ENCODE peak calls at places on chromosome 7, in seven cellular contexts. One of them, this sample, is unnamed.

GRCh38 chr7:21624320-21624719 is 81.5 kb downstream of the DNAH11 start:
- DNase-seq in prostate gland: no peak
- DNase-seq in GM12891: no peak
- DNase-seq in upper lobe of left lung: no peak
- DNase-seq in breast epithelium: no peak
- DNase-seq in GM12892: no peak
- DNase-seq in HL-60: no peak
- DNase-seq in this sample: no peak

GRCh38 chr7:22329816-22330524 is 27.0 kb downstream of the RAPGEF5 start:
- DNase-seq in prostate gland: no peak
- DNase-seq in GM12891: no peak
- DNase-seq in upper lobe of left lung: no peak
- DNase-seq in breast epithelium: no peak
- DNase-seq in GM12892: no peak
- DNase-seq in HL-60: no peak
- DNase-seq in this sample: no peak

GRCh38 chr7:70829221-70830059 is 302.5 kb upstream of the GALNT17 start:
- DNase-seq in prostate gland: peak; percentile 56
- DNase-seq in GM12891: peak; percentile 52
- DNase-seq in upper lobe of left lung: peak; percentile 50
- DNase-seq in breast epithelium: peak; percentile 32
- DNase-seq in GM12892: peak; percentile 49
- DNase-seq in HL-60: peak; percentile 17
- DNase-seq in this sample: peak; percentile 86

GRCh38 chr7:15891151-15891842 is 204.8 kb upstream of the MEOX2 start:
- DNase-seq in prostate gland: no peak
- DNase-seq in GM12891: no peak
- DNase-seq in upper lobe of left lung: no peak
- DNase-seq in breast epithelium: no peak
- DNase-seq in GM12892: no peak
- DNase-seq in HL-60: no peak
- DNase-seq in this sample: no peak

GRCh38 chr7:140176271-140176701 is 497 bp downstream of the KDM7A start:
- DNase-seq in prostate gland: no peak
- DNase-seq in GM12891: peak; percentile 13
- DNase-seq in upper lobe of left lung: no peak
- DNase-seq in breast epithelium: no peak
- DNase-seq in GM12892: peak; percentile 14
- DNase-seq in HL-60: no peak
- DNase-seq in this sample: no peak

GRCh38 chr7:87538052-87538451 is 62.6 kb upstream of the ABCB4 start:
- DNase-seq in prostate gland: no peak
- DNase-seq in GM12891: no peak
- DNase-seq in upper lobe of left lung: no peak
- DNase-seq in breast epithelium: no peak
- DNase-seq in GM12892: no peak
- DNase-seq in HL-60: no peak
- DNase-seq in this sample: no peak

GRCh38 chr7:114944742-114945625 is 23.1 kb downstream of the MDFIC start:
- DNase-seq in prostate gland: no peak
- DNase-seq in GM12891: no peak
- DNase-seq in upper lobe of left lung: peak; percentile 29
- DNase-seq in breast epithelium: peak; percentile 33
- DNase-seq in GM12892: no peak
- DNase-seq in HL-60: no peak
- DNase-seq in this sample: no peak

GRCh38 chr7:96993453-96993865 is 11.9 kb upstream of the DLX6 start:
- DNase-seq in prostate gland: no peak
- DNase-seq in GM12891: no peak
- DNase-seq in upper lobe of left lung: no peak
- DNase-seq in breast epithelium: no peak
- DNase-seq in GM12892: no peak
- DNase-seq in HL-60: no peak
- DNase-seq in this sample: no peak

GRCh38 chr7:80699030-80699638 is 60.7 kb downstream of the CD36 start:
- DNase-seq in prostate gland: no peak
- DNase-seq in GM12891: no peak
- DNase-seq in upper lobe of left lung: no peak
- DNase-seq in breast epithelium: no peak
- DNase-seq in GM12892: no peak
- DNase-seq in HL-60: no peak
- DNase-seq in this sample: no peak

GRCh38 chr7:23474098-23474828 is 4.0 kb upstream of the IGF2BP3 start:
- DNase-seq in prostate gland: no peak
- DNase-seq in GM12891: peak; percentile 72
- DNase-seq in upper lobe of left lung: peak; percentile 71
- DNase-seq in breast epithelium: no peak
- DNase-seq in GM12892: peak; percentile 81
- DNase-seq in HL-60: peak; percentile 92
- DNase-seq in this sample: peak; percentile 89

GRCh38 chr7:42253316-42253715 is 16.3 kb upstream of the GLI3 start:
- DNase-seq in prostate gland: no peak
- DNase-seq in GM12891: no peak
- DNase-seq in upper lobe of left lung: no peak
- DNase-seq in breast epithelium: no peak
- DNase-seq in GM12892: no peak
- DNase-seq in HL-60: no peak
- DNase-seq in this sample: no peak

GRCh38 chr7:77538186-77538907 is 1.3 kb downstream of the PTPN12 start:
- DNase-seq in prostate gland: peak; percentile 83
- DNase-seq in GM12891: no peak
- DNase-seq in upper lobe of left lung: peak; percentile 96
- DNase-seq in breast epithelium: peak; percentile 83
- DNase-seq in GM12892: no peak
- DNase-seq in HL-60: peak; percentile 94
- DNase-seq in this sample: peak; percentile 83

GRCh38 chr7:30207376-30207775 is 72.6 kb downstream of the MTURN start:
- DNase-seq in prostate gland: no peak
- DNase-seq in GM12891: no peak
- DNase-seq in upper lobe of left lung: no peak
- DNase-seq in breast epithelium: no peak
- DNase-seq in GM12892: no peak
- DNase-seq in HL-60: no peak
- DNase-seq in this sample: no peak

GRCh38 chr7:101681170-101682007 is 52.3 kb upstream of the MYL10 start:
- DNase-seq in prostate gland: peak; percentile 51
- DNase-seq in GM12891: no peak
- DNase-seq in upper lobe of left lung: no peak
- DNase-seq in breast epithelium: peak; percentile 23
- DNase-seq in GM12892: no peak
- DNase-seq in HL-60: no peak
- DNase-seq in this sample: no peak

DNA sequence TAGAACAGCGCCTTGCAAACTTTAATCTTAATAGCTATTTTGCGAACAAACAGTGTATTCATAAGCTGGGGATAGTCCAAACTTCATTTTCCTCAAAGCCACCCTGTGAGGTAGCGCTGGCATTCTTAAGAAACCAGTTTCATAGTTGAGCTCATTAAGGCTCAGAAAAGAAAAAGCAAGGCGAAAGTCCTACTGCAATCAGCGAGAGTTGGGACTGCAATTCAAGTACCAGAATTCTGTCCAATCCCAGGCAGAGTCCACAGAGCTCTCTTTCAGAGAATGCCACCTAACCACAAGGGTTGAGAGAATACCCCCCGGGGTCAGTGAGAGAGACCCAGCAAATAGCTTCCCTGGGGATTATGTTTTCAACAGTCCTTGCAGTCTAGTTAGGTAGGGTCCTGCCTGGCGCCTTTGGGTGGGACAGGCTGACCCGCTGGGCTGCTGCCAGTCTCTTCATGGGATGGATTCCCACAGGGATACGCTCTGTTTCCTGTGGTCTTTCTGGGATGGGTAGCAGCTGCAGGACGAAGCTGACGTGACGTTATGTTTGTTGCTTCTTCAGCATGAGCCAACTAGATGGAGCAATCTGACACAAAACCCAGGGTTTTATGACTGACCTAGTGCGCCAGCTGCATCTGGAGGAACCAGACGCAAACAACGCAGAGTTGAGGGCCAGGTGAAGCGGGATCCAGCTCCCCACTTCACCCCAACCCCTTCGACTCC is 16.0 kb downstream of the BMPER start:
- DNase-seq in prostate gland: no peak
- DNase-seq in GM12891: no peak
- DNase-seq in upper lobe of left lung: no peak
- DNase-seq in breast epithelium: no peak
- DNase-seq in GM12892: no peak
- DNase-seq in HL-60: no peak
- DNase-seq in this sample: no peak
- TF ChIP-seq POLR2AphosphoS5 in prostate gland: no peak
- TF ChIP-seq POLR2AphosphoS5 in GM12891: no peak
- TF ChIP-seq POLR2AphosphoS5 in upper lobe of left lung: no peak
- TF ChIP-seq POLR2AphosphoS5 in breast epithelium: no peak
- TF ChIP-seq POLR2AphosphoS5 in GM12892: no peak
- TF ChIP-seq POLR2AphosphoS5 in HL-60: no peak
- TF ChIP-seq POLR2AphosphoS5 in this sample: no peak

DNA sequence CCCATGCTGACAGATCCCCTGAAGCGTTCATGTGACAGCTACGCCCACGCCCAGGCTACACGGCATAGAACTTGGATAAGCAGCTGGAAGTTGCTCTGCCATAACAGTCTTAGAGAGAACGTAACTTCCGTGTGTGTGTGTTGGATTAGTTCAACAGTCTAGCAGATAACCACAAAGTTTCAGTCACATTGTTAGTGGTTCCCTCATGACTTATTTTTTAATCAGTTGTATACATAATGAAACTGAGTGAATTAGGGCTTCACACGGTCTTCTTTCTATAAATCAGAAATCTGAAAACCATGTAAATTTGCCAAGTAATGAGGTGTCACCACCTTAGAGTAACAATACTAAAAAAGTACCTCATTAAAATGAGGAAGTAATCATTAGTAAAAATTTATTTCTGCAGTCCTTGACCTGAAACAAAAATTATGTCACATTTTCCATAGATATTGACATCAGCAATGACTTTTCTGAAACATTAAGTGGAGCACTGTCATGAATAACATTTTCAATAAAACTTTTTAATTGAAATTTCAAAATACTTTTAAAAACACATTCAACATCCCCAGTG is 21.7 kb upstream of the MACC1 start:
- DNase-seq in prostate gland: no peak
- DNase-seq in GM12891: no peak
- DNase-seq in upper lobe of left lung: peak; percentile 34
- DNase-seq in breast epithelium: peak; percentile 30
- DNase-seq in GM12892: no peak
- DNase-seq in HL-60: peak; percentile 26
- DNase-seq in this sample: no peak
- TF ChIP-seq POLR2AphosphoS5 in prostate gland: no peak
- TF ChIP-seq POLR2AphosphoS5 in GM12891: no peak
- TF ChIP-seq POLR2AphosphoS5 in upper lobe of left lung: no peak
- TF ChIP-seq POLR2AphosphoS5 in breast epithelium: no peak
- TF ChIP-seq POLR2AphosphoS5 in GM12892: peak; percentile 60
- TF ChIP-seq POLR2AphosphoS5 in HL-60: no peak
- TF ChIP-seq POLR2AphosphoS5 in this sample: no peak

GRCh38 chr7:152847491-152847890 is 87.9 kb downstream of the ACTR3B start:
- DNase-seq in prostate gland: no peak
- DNase-seq in GM12891: no peak
- DNase-seq in upper lobe of left lung: no peak
- DNase-seq in breast epithelium: no peak
- DNase-seq in GM12892: no peak
- DNase-seq in HL-60: no peak
- DNase-seq in this sample: no peak
- TF ChIP-seq POLR2AphosphoS5 in prostate gland: no peak
- TF ChIP-seq POLR2AphosphoS5 in GM12891: no peak
- TF ChIP-seq POLR2AphosphoS5 in upper lobe of left lung: no peak
- TF ChIP-seq POLR2AphosphoS5 in breast epithelium: no peak
- TF ChIP-seq POLR2AphosphoS5 in GM12892: no peak
- TF ChIP-seq POLR2AphosphoS5 in HL-60: no peak
- TF ChIP-seq POLR2AphosphoS5 in this sample: no peak

DNA sequence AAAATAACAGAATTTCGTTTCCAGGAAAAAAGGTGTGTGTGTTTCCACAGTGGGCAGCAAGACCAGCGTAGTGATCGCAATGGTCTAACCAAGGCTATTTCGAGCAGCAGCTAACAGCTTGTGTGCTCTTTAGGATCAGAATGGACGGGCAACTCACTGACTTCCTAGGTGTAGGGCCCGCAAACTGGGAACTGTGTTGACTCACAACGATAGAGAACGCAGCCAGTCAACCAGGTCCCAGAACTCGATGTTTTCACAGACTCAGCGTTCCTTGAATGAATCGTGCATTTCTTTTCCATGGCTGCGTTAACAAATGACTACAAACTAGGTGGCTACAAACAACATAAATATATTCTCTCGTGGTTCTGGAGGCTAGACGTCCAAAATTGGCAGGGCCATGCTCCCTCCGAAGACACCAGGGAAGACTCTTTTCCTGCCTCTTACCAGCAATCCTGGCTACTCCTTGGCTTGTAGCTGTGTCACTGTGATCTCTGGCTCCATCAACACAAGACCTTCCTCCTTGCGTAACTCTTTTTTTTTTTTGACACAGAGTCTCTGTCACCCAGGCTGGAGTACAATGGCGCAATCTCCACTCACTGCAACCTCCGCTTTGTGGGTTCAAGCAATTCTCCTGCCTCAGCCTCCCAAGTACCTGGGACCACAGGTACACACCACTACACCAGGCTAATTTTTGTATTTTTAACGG is 39.1 kb downstream of the PODXL start:
- DNase-seq in prostate gland: no peak
- DNase-seq in GM12891: no peak
- DNase-seq in upper lobe of left lung: no peak
- DNase-seq in breast epithelium: peak; percentile 11
- DNase-seq in GM12892: no peak
- DNase-seq in HL-60: peak; percentile 11
- DNase-seq in this sample: no peak
- TF ChIP-seq POLR2AphosphoS5 in prostate gland: no peak
- TF ChIP-seq POLR2AphosphoS5 in GM12891: no peak
- TF ChIP-seq POLR2AphosphoS5 in upper lobe of left lung: no peak
- TF ChIP-seq POLR2AphosphoS5 in breast epithelium: no peak
- TF ChIP-seq POLR2AphosphoS5 in GM12892: no peak
- TF ChIP-seq POLR2AphosphoS5 in HL-60: no peak
- TF ChIP-seq POLR2AphosphoS5 in this sample: no peak

DNA sequence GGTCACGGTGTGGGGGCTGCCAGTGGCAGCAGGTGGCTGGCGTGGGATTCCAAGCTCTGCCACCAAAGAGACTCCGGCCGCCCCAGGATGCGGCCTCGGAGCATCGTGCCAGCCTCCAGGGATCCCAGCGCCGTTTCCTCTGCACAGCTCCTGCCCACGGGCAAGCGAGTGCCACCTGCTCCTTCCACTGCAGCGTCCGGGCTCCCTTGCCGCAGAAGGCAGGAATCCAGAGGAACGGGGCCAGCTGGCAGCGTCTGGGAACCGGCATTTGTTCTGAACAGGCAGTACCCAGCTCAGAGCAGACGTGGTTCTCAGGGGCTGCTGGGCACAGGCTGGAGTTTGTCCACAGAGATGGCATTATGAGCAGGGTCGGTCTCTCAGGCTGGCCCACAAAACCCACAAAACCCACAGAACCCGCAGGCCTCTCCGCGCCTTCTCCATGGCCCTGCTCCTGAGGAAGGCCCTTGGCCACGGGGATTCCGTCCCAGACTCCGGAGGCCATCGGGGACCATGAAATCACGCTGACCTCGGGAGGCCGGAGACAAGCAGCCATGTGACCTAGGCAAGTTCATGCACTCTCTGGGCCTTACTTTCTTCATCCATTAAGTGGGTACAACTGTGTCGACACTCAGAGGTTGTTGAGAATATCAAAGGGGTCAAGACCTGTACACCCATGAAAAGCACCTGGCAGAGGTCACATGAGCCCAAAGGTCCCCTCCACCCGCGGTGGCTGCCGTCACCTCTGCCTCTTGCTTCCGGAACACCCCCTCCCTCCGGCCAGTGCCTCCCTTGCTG is 72.1 kb upstream of the TNRC18 start:
- DNase-seq in prostate gland: peak; percentile 89
- DNase-seq in GM12891: no peak
- DNase-seq in upper lobe of left lung: no peak
- DNase-seq in breast epithelium: peak; percentile 93
- DNase-seq in GM12892: no peak
- DNase-seq in HL-60: no peak
- DNase-seq in this sample: no peak
- TF ChIP-seq POLR2AphosphoS5 in prostate gland: peak; percentile 84
- TF ChIP-seq POLR2AphosphoS5 in GM12891: no peak
- TF ChIP-seq POLR2AphosphoS5 in upper lobe of left lung: no peak
- TF ChIP-seq POLR2AphosphoS5 in breast epithelium: peak; percentile 31
- TF ChIP-seq POLR2AphosphoS5 in GM12892: no peak
- TF ChIP-seq POLR2AphosphoS5 in HL-60: no peak
- TF ChIP-seq POLR2AphosphoS5 in this sample: no peak